ENCODE peak calls at places on chromosome 3, in ten cellular contexts. O is CD8-positive, alpha-beta memory T cell; K is RPMI7951; Y is cardiac fibroblast; H is upper lobe of left lung; M is ELF-1; J is NCI-H1436; D is thyroid gland; R is cerebellar cortex; C is Kasumi-1. I is an unnamed sample.

GRCh38 chr3:57918123-57918837 is 89.9 kb upstream of the FLNB start:
- DNase-seq in R (no peak), K (peak; percentile 75), H (no peak), C (no peak), O (no peak), D (no peak), M (no peak), Y (peak; percentile 93), J (no peak), I (no peak)

GRCh38 chr3:189488241-189488767 is 142.9 kb upstream of the TP63 start:
- DNase-seq in C (no peak), K (peak; percentile 91), D (no peak), M (peak; percentile 56), Y (peak; percentile 76), O (no peak), H (no peak), R (no peak), J (no peak), I (no peak)

GRCh38 chr3:61903074-61903473 is 341.7 kb downstream of the PTPRG start:
- DNase-seq in K (no peak), M (no peak), R (no peak), J (no peak), Y (no peak), H (no peak), C (no peak), D (no peak), O (no peak), I (no peak)

GRCh38 chr3:87267953-87268645 is 8.3 kb downstream of the POU1F1 start:
- DNase-seq in J (no peak), O (no peak), C (no peak), H (no peak), R (no peak), Y (no peak), K (no peak), D (no peak), M (no peak), I (peak; percentile 16)

GRCh38 chr3:55877703-55878102 is 390.6 kb upstream of the WNT5A start:
- DNase-seq in D (no peak), J (no peak), R (no peak), Y (no peak), H (no peak), C (no peak), M (peak; percentile 22), O (no peak), K (peak; percentile 11), I (no peak)

GRCh38 chr3:24829011-24829581 is 334.4 kb upstream of the THRB start:
- DNase-seq in J (peak; percentile 47), Y (no peak), D (peak; percentile 71), M (peak; percentile 53), O (no peak), H (peak; percentile 92), R (no peak), K (no peak), C (no peak), I (no peak)

GRCh38 chr3:36372534-36372935 is 7.8 kb upstream of the STAC start:
- DNase-seq in Y (peak; percentile 60), K (peak; percentile 28), R (no peak), D (no peak), H (no peak), O (no peak), C (no peak), M (no peak), J (no peak), I (no peak)

GRCh38 chr3:10304905-10305304 is 12.2 kb upstream of the GHRL start:
- DNase-seq in C (no peak), J (no peak), D (no peak), O (no peak), K (no peak), H (no peak), M (no peak), Y (no peak), R (no peak), I (no peak)

GRCh38 chr3:111333642-111334041 is 208.4 kb upstream of the CD96 start:
- DNase-seq in Y (peak; percentile 42), R (no peak), K (peak; percentile 23), D (peak; percentile 3), J (no peak), O (no peak), H (no peak), M (no peak), C (no peak), I (no peak)

GRCh38 chr3:154431043-154431442 is 1.1 kb upstream of the GPR149 start:
- DNase-seq in Y (no peak), M (no peak), R (no peak), D (no peak), J (no peak), H (no peak), O (no peak), C (no peak), K (no peak), I (no peak)

GRCh38 chr3:160612386-160613115 is 47.2 kb upstream of the KPNA4 start:
- DNase-seq in K (no peak), O (no peak), C (no peak), M (no peak), D (no peak), R (no peak), H (no peak), J (no peak), Y (no peak), I (no peak)

GRCh38 chr3:58150800-58151199 is 60.0 kb downstream of the DNASE1L3 start:
- DNase-seq in D (no peak), R (no peak), Y (no peak), H (no peak), C (no peak), O (no peak), J (no peak), M (no peak), K (no peak), I (no peak)

GRCh38 chr3:154486949-154487348 is 57.0 kb upstream of the GPR149 start:
- DNase-seq in H (peak; percentile 17), K (no peak), D (peak; percentile 18), J (no peak), M (peak; percentile 38), O (no peak), Y (no peak), C (no peak), R (no peak), I (no peak)

GRCh38 chr3:77835916-77836315 is 796.0 kb downstream of the ROBO2 start:
- DNase-seq in H (no peak), Y (no peak), J (no peak), M (no peak), R (no peak), D (no peak), K (no peak), O (no peak), C (no peak), I (no peak)

GRCh38 chr3:140898340-140899180 is 43.1 kb upstream of the SLC25A36 start:
- DNase-seq in K (peak; percentile 70), H (no peak), O (peak; percentile 12), Y (peak; percentile 90), R (peak; percentile 61), J (peak; percentile 52), D (no peak), M (no peak), C (peak; percentile 70), I (peak; percentile 77)

GRCh38 chr3:15815696-15816095 is 17.9 kb upstream of the ANKRD28 start:
- DNase-seq in Y (peak; percentile 90), O (no peak), H (no peak), D (no peak), R (peak; percentile 83), K (peak; percentile 71), J (no peak), C (peak; percentile 46), M (no peak), I (peak; percentile 39)

GRCh38 chr3:43093006-43093405 is 12.9 kb downstream of the POMGNT2 start:
- DNase-seq in K (no peak), O (no peak), R (no peak), M (no peak), J (no peak), D (no peak), Y (no peak), C (no peak), H (no peak), I (no peak)

GRCh38 chr3:195255571-195256501 is 15.1 kb downstream of the XXYLT1 start:
- DNase-seq in H (peak; percentile 59), M (no peak), C (no peak), K (no peak), R (no peak), Y (no peak), O (no peak), J (no peak), D (no peak), I (no peak)

GRCh38 chr3:171351676-171352075 is 108.5 kb downstream of the TNIK start:
- DNase-seq in K (peak; percentile 99), D (peak; percentile 46), H (no peak), M (no peak), R (no peak), Y (peak; percentile 95), C (no peak), O (no peak), J (no peak), I (no peak)

GRCh38 chr3:56785499-56785898 is 16.2 kb downstream of the ARHGEF3 start:
- DNase-seq in K (no peak), O (no peak), C (no peak), J (no peak), M (no peak), H (no peak), Y (no peak), D (no peak), R (no peak), I (no peak)

GRCh38 chr3:106184540-106185457 is 316.0 kb upstream of the CBLB start:
- DNase-seq in R (no peak), K (no peak), H (no peak), D (no peak), Y (no peak), C (no peak), O (peak; percentile 32), J (no peak), M (no peak), I (no peak)

GRCh38 chr3:88059380-88060160 is 515 bp downstream of the ZNF654 start:
- DNase-seq in D (peak; percentile 21), J (no peak), K (no peak), O (no peak), C (peak; percentile 28), R (no peak), H (no peak), Y (peak; percentile 13), M (no peak), I (peak; percentile 64)

GRCh38 chr3:52277972-52278509 is 408 bp downstream of the WDR82 start:
- DNase-seq in O (no peak), R (peak; percentile 46), C (peak; percentile 45), D (no peak), Y (no peak), J (no peak), M (peak; percentile 68), K (no peak), H (no peak), I (peak; percentile 76)

GRCh38 chr3:126485956-126486884 is 10.5 kb upstream of the ZXDC start:
- DNase-seq in K (no peak), M (no peak), D (no peak), C (no peak), Y (no peak), J (no peak), H (no peak), O (no peak), R (peak; percentile 74), I (no peak)

GRCh38 chr3:99774467-99774866 is 43.2 kb upstream of the CMSS1 start:
- DNase-seq in D (no peak), H (no peak), K (peak; percentile 78), J (no peak), O (no peak), R (no peak), C (no peak), M (no peak), Y (peak; percentile 81), I (no peak)

GRCh38 chr3:136831461-136831860 is 12.5 kb downstream of the SLC35G2 start:
- DNase-seq in Y (no peak), C (no peak), D (no peak), M (no peak), O (no peak), H (no peak), R (no peak), J (no peak), K (no peak), I (no peak)

GRCh38 chr3:62587579-62588031 is 214.3 kb upstream of the FEZF2 start:
- DNase-seq in J (no peak), M (peak; percentile 62), C (no peak), R (peak; percentile 85), Y (peak; percentile 90), H (no peak), D (no peak), K (peak; percentile 100), O (no peak), I (no peak)

GRCh38 chr3:185537369-185537970 is 14.9 kb downstream of the LIPH start:
- DNase-seq in D (peak; percentile 17), H (no peak), R (no peak), K (peak; percentile 72), M (peak; percentile 51), C (peak; percentile 94), Y (peak; percentile 98), O (no peak), J (no peak), I (peak; percentile 97)

I was measured in AML-193.